ENCODE peak calls at places on chromosome 20, in nine cellular contexts. Z, L, R, U, I, E, V, P and X are unnamed samples.

GRCh38 chr20:3209946-3210317 is 634 bp downstream of the ITPA start:
- DNase-seq in Z (no peak), L (no peak), R (no peak), U (no peak), I (no peak), E (no peak), V (no peak), P (no peak), X (no peak)

GRCh38 chr20:61881861-61882260 is 183.8 kb downstream of the TAF4 start:
- DNase-seq in Z (no peak), L (no peak), R (no peak), U (no peak), I (no peak), E (no peak), V (no peak), P (no peak), X (no peak)

GRCh38 chr20:32036716-32037355 is 15.2 kb upstream of the HCK start:
- DNase-seq in Z (no peak), L (no peak), R (no peak), U (no peak), I (no peak), E (no peak), V (no peak), P (no peak), X (no peak)

GRCh38 chr20:13412806-13413445 is 191.9 kb downstream of the ISM1 start:
- DNase-seq in Z (no peak), L (no peak), R (no peak), U (no peak), I (no peak), E (no peak), V (no peak), P (no peak), X (no peak)

GRCh38 chr20:11917663-11918062 is at the start of gene BTBD3:
- DNase-seq in Z (peak; percentile 36), L (peak; percentile 80), R (no peak), U (no peak), I (no peak), E (peak; percentile 39), V (no peak), P (no peak), X (no peak)

GRCh38 chr20:51696304-51697118 is 71.7 kb downstream of the ATP9A start:
- DNase-seq in Z (peak; percentile 34), L (no peak), R (no peak), U (no peak), I (no peak), E (peak; percentile 65), V (no peak), P (no peak), X (no peak)

GRCh38 chr20:61455508-61456215 is 203.6 kb downstream of the CDH4 start:
- DNase-seq in Z (no peak), L (no peak), R (no peak), U (no peak), I (no peak), E (no peak), V (no peak), P (no peak), X (no peak)

GRCh38 chr20:45621593-45621992 is 7.9 kb upstream of the WFDC10A start:
- DNase-seq in Z (no peak), L (no peak), R (no peak), U (no peak), I (no peak), E (no peak), V (no peak), P (peak; percentile 66), X (no peak)

GRCh38 chr20:51624157-51624731 is 81.7 kb upstream of the NFATC2 start:
- DNase-seq in Z (peak; percentile 52), L (no peak), R (peak; percentile 18), U (peak; percentile 53), I (peak; percentile 75), E (peak; percentile 77), V (no peak), P (peak; percentile 59), X (no peak)

GRCh38 chr20:33490023-33490933 is at the start of gene CBFA2T2:
- DNase-seq in Z (peak; percentile 77), L (peak; percentile 84), R (peak; percentile 33), U (no peak), I (peak; percentile 50), E (no peak), V (no peak), P (peak; percentile 34), X (peak; percentile 50)

GRCh38 chr20:63070301-63070625 is 63.5 kb upstream of the BHLHE23 start:
- DNase-seq in Z (no peak), L (peak; percentile 53), R (no peak), U (no peak), I (no peak), E (no peak), V (no peak), P (no peak), X (no peak)

GRCh38 chr20:6765469-6766058 is 1.9 kb upstream of the BMP2 start:
- DNase-seq in Z (no peak), L (no peak), R (no peak), U (no peak), I (peak; percentile 13), E (peak; percentile 41), V (no peak), P (peak; percentile 77), X (no peak)
- TF ChIP-seq EP300 in Z (no peak), L (no peak), R (no peak), U (no peak), I (no peak), E (no peak), V (no peak), P (no peak), X (no peak)

GRCh38 chr20:38745757-38746156 is 2.5 kb upstream of the ACTR5 start:
- DNase-seq in Z (no peak), L (no peak), R (no peak), U (no peak), I (no peak), E (no peak), V (no peak), P (no peak), X (no peak)

GRCh38 chr20:38748863-38749153 is 548 bp downstream of the ACTR5 start:
- DNase-seq in Z (no peak), L (no peak), R (no peak), U (no peak), I (no peak), E (no peak), V (no peak), P (no peak), X (peak; percentile 54)

GRCh38 chr20:38751360-38751976 is 3.2 kb downstream of the ACTR5 start:
- DNase-seq in Z (no peak), L (no peak), R (no peak), U (no peak), I (peak; percentile 58), E (peak; percentile 60), V (no peak), P (peak; percentile 52), X (no peak)

GRCh38 chr20:38748097-38748862 is at the start of gene ACTR5:
- DNase-seq in Z (peak; percentile 96), L (peak; percentile 95), R (peak; percentile 82), U (no peak), I (peak; percentile 81), E (peak; percentile 98), V (peak; percentile 76), P (peak; percentile 86), X (peak; percentile 99)

DNA sequence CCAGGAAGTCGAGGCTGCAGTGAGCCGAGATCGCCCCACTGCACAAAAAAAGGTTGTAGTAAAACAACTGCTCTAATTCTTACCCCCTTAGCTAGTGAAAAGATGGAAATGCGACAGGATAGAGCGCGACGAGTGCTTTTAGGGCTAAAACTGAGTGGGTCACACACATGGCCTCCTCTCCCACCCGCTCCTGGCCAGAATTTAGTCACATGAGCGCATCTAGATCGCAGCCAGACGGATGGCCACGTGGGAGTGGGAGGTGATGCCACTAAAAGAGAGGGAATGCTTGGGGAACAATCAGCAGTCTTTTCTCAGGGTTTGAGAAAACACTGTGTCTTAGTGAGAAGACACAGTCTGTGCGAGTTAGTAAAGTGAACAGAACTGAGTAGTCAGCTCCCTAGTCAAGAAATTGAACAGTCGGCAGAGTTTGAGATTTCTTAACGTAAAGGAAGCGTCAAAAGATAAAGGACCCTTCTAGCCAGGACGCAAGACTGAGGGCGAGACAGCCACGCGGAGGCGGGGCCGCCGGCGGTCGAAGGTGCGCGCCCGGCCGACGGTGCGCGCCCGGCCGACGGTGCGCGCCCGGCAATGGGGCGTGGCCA is 664 bp upstream of the ACTR5 start:
- DNase-seq in Z (peak; percentile 47), L (no peak), R (no peak), U (no peak), I (no peak), E (peak; percentile 47), V (no peak), P (no peak), X (no peak)
- H3K27ac ChIP-seq in Z (peak overlapping the region; percentile 96), L (peak overlapping the region; percentile 83), R (peak overlapping the region; percentile 95), U (no peak overlapping the region), I (peak overlapping the region; percentile 62), E (peak overlapping the region; percentile 89), V (no peak overlapping the region), P (no peak overlapping the region), X (peak overlapping the region; percentile 90)

GRCh38 chr20:25749667-25750066 is 53.0 kb upstream of the ZNF337 start:
- DNase-seq in Z (no peak), L (no peak), R (no peak), U (no peak), I (no peak), E (no peak), V (no peak), P (no peak), X (no peak)

GRCh38 chr20:25750765-25751696 is 54.4 kb upstream of the ZNF337 start:
- DNase-seq in Z (peak; percentile 70), L (peak; percentile 79), R (peak; percentile 21), U (no peak), I (peak; percentile 74), E (peak; percentile 83), V (peak; percentile 9), P (peak; percentile 70), X (peak; percentile 43)

GRCh38 chr20:25745738-25746137 is 49.1 kb upstream of the ZNF337 start:
- DNase-seq in Z (no peak), L (no peak), R (no peak), U (no peak), I (no peak), E (no peak), V (no peak), P (no peak), X (no peak)

GRCh38 chr20:25745100-25745499 is 48.4 kb upstream of the ZNF337 start:
- DNase-seq in Z (no peak), L (no peak), R (no peak), U (no peak), I (no peak), E (no peak), V (no peak), P (no peak), X (no peak)

GRCh38 chr20:25750220-25750764 is 53.6 kb upstream of the ZNF337 start:
- DNase-seq in Z (no peak), L (no peak), R (no peak), U (no peak), I (no peak), E (no peak), V (no peak), P (no peak), X (no peak)
- H3K4me3 ChIP-seq in Z (peak overlapping the region; percentile 28), L (peak overlapping the region; percentile 28), R (peak overlapping the region; percentile 36), U (no peak overlapping the region), I (peak overlapping the region; percentile 63), E (peak overlapping the region; percentile 51), V (peak overlapping the region; percentile 65), P (peak overlapping the region; percentile 74), X (no peak overlapping the region)

DNA sequence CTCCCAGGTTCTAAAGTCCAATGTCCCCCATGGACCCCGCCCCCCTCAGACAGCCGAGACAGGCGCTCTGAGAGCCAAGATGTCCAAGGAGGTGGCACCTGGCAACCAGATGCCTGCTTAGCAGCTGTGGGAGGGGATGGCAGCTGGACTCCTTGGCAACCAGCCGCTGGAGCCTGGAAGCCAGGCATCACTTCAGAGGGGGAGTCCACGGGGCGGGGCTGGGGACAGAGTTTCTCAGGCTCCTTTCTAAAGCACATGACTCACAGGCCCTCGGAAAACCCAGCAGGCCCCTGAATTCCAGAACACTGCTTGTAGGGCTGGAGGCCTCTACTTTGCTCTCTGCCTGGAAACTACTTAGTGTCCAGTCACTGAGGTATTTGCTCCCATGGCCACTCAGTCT is 51.5 kb downstream of the PREX1 start:
- DNase-seq in Z (no peak), L (no peak), R (no peak), U (no peak), I (no peak), E (peak; percentile 67), V (no peak), P (no peak), X (peak; percentile 34)
- TF ChIP-seq EP300 in Z (no peak), L (no peak), R (no peak), U (no peak), I (no peak), E (no peak), V (no peak), P (no peak), X (no peak)